ENCODE peak calls at places on chromosome 3, in ten cellular contexts. W is fibroblast of villous mesenchyme, G is BE2C, F is heart left ventricle, T is upper lobe of right lung, D is OCI-LY7, M is breast epithelium, N is mucosa of descending colon, V is IMR-90, C is suprapubic skin. P is an unnamed sample.

GRCh38 chr3:65778966-65779365 is 259.8 kb downstream of the MAGI1 start:
- DNase-seq in W (no peak), G (no peak), F (no peak), T (no peak), D (no peak), M (no peak), N (no peak), V (peak), C (no peak), P (no peak)

GRCh38 chr3:30495172-30496124 is 111.0 kb upstream of the TGFBR2 start:
- DNase-seq in W (no peak), G (no peak), F (no peak), T (no peak), D (no peak), M (no peak), N (no peak), V (no peak), C (no peak), P (no peak)

GRCh38 chr3:126530171-126531050 is 6.5 kb downstream of the CHST13 start:
- DNase-seq in W (no peak), G (no peak), F (no peak), T (peak), D (no peak), M (no peak), N (no peak), V (no peak), C (no peak), P (peak)

GRCh38 chr3:132038198-132038825 is 3.5 kb upstream of the CPNE4 start:
- DNase-seq in W (peak), G (no peak), F (no peak), T (no peak), D (peak), M (no peak), N (no peak), V (peak), C (no peak), P (peak)

GRCh38 chr3:60523536-60523935 is 727.7 kb downstream of the FHIT start:
- DNase-seq in W (no peak), G (no peak), F (no peak), T (no peak), D (no peak), M (no peak), N (no peak), V (no peak), C (no peak), P (no peak)

GRCh38 chr3:142929109-142929508 is 34.4 kb downstream of the PAQR9 start:
- DNase-seq in W (peak), G (peak), F (no peak), T (no peak), D (peak), M (no peak), N (peak), V (peak), C (no peak), P (peak)

GRCh38 chr3:179772297-179772696 is 119.5 kb downstream of the USP13 start:
- DNase-seq in W (no peak), G (no peak), F (no peak), T (no peak), D (no peak), M (no peak), N (no peak), V (no peak), C (no peak), P (no peak)

GRCh38 chr3:136473716-136474326 is 223.7 kb downstream of the PCCB start:
- DNase-seq in W (peak), G (no peak), F (no peak), T (no peak), D (no peak), M (no peak), N (no peak), V (peak), C (no peak), P (no peak)

GRCh38 chr3:13518516-13519351 is 30.2 kb upstream of the FBLN2 start:
- DNase-seq in W (no peak), G (peak), F (peak), T (no peak), D (no peak), M (peak), N (no peak), V (no peak), C (peak), P (no peak)

GRCh38 chr3:78645628-78646310 is 1122.0 kb downstream of the ROBO1 start:
- DNase-seq in W (peak), G (no peak), F (no peak), T (no peak), D (peak), M (no peak), N (no peak), V (peak), C (no peak), P (peak)

GRCh38 chr3:126811530-126811929 is 107.5 kb downstream of the CHCHD6 start:
- DNase-seq in W (peak), G (no peak), F (no peak), T (no peak), D (no peak), M (no peak), N (no peak), V (peak), C (no peak), P (no peak)

GRCh38 chr3:141894524-141895176 is 18.2 kb downstream of the ATP1B3 start:
- DNase-seq in W (peak), G (no peak), F (no peak), T (no peak), D (no peak), M (no peak), N (no peak), V (peak), C (no peak), P (no peak)

GRCh38 chr3:115989927-115990326 is 366.6 kb downstream of the GAP43 start:
- DNase-seq in W (peak), G (no peak), F (no peak), T (no peak), D (no peak), M (no peak), N (no peak), V (peak), C (no peak), P (no peak)

GRCh38 chr3:12182687-12183441 is 24.2 kb upstream of the TIMP4 start:
- DNase-seq in W (no peak), G (no peak), F (no peak), T (no peak), D (no peak), M (no peak), N (no peak), V (no peak), C (no peak), P (no peak)

GRCh38 chr3:151248772-151249366 is 29.5 kb downstream of the P2RY14 start:
- DNase-seq in W (no peak), G (no peak), F (no peak), T (no peak), D (no peak), M (no peak), N (no peak), V (no peak), C (no peak), P (no peak)

GRCh38 chr3:76039431-76039830 is 254.1 kb upstream of the ZNF717 start:
- DNase-seq in W (no peak), G (no peak), F (no peak), T (no peak), D (no peak), M (no peak), N (no peak), V (peak), C (no peak), P (no peak)

GRCh38 chr3:3082547-3082924 is 27.6 kb downstream of the IL5RA start:
- DNase-seq in W (no peak), G (no peak), F (no peak), T (no peak), D (no peak), M (no peak), N (no peak), V (no peak), C (no peak), P (no peak)

GRCh38 chr3:171788546-171789351 is 21.5 kb downstream of the PLD1 start:
- DNase-seq in W (peak), G (no peak), F (no peak), T (no peak), D (no peak), M (no peak), N (no peak), V (peak), C (no peak), P (no peak)

GRCh38 chr3:75237041-75237775 is 426.9 kb upstream of the FRG2C start:
- DNase-seq in W (no peak), G (no peak), F (no peak), T (no peak), D (no peak), M (no peak), N (no peak), V (no peak), C (no peak), P (no peak)

GRCh38 chr3:100891033-100891432 is 102.2 kb downstream of the ABI3BP start:
- DNase-seq in W (peak), G (no peak), F (no peak), T (no peak), D (no peak), M (no peak), N (no peak), V (peak), C (no peak), P (no peak)

GRCh38 chr3:69122398-69122797 is at the start of gene LMOD3:
- DNase-seq in W (no peak), G (no peak), F (peak), T (no peak), D (no peak), M (no peak), N (no peak), V (no peak), C (no peak), P (no peak)

GRCh38 chr3:57158813-57159678 is 6.1 kb downstream of the IL17RD start:
- DNase-seq in W (no peak), G (no peak), F (no peak), T (no peak), D (peak), M (no peak), N (no peak), V (no peak), C (no peak), P (peak)

GRCh38 chr3:75249005-75249404 is 415.1 kb upstream of the FRG2C start:
- DNase-seq in W (no peak), G (no peak), F (no peak), T (no peak), D (no peak), M (no peak), N (no peak), V (no peak), C (no peak), P (no peak)

GRCh38 chr3:119194237-119195150 is 21.1 kb downstream of the UPK1B start:
- DNase-seq in W (no peak), G (no peak), F (no peak), T (no peak), D (no peak), M (no peak), N (no peak), V (peak), C (no peak), P (no peak)

GRCh38 chr3:37127340-37127739 is 47.0 kb downstream of the LRRFIP2 start:
- DNase-seq in W (no peak), G (no peak), F (no peak), T (no peak), D (no peak), M (no peak), N (no peak), V (no peak), C (no peak), P (no peak)

DNA sequence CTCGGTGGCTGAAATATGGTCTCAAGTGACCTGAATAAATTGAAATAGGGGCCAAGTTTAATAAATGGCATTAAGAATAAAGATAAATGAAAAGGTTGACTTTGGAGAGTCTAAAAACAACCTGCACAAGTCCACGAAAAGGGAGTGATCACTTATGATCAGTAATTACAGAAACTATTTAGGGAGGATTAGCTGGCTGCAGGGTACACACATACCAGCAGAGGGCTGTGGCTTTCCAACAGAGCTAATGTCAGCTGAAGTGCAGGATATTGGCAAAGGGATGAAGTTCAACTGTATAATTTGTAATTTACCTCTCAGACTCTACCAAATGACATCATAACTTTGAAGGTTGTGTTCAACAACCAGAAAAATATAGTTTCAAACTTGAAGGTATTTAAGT is 86.8 kb downstream of the SYNPR start:
- DNase-seq in W (no peak), G (peak), F (no peak), T (no peak), D (no peak), M (no peak), N (no peak), V (no peak), C (no peak), P (no peak)
- TF ChIP-seq CTCF in W (peak), G (peak), F (no peak), T (no peak), D (peak), M (no peak), N (no peak), V (no peak), C (no peak), P (no peak)

GRCh38 chr3:184230081-184230602 is 757 bp downstream of the VWA5B2 start:
- DNase-seq in W (no peak), G (no peak), F (no peak), T (no peak), D (no peak), M (no peak), N (no peak), V (no peak), C (no peak), P (no peak)
- H3K4me3 ChIP-seq in W (no peak), G (peak), F (peak), T (peak), D (peak), M (peak), N (no peak), V (no peak), C (peak), P (no peak)

DNA sequence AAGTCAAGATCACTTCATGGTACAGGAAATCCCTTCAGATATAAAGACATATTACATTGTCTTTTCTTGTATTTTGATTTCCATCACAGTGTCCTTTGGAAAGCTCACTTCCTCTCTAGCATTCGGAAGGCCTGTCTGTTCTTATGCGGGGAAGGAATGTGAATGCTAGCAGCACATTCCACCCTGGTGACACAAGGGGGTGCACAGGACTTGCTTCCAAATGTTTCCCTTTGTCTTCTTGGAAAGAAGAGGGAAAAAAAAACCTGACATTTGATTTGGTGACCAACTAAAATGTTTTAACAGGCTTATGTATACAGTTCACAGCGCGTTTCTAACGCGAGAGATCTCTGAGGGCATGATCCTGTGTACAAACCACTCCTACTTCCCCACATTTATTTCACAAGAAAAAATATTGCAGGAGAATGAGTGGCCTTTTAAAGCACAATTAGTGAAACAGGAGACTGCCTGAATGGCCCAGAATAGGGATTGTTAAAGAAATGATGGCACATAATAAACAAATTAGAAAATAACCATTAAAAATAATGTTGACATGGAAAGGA is 107.5 kb upstream of the FXR1 start:
- DNase-seq in W (peak), G (peak), F (no peak), T (no peak), D (no peak), M (no peak), N (no peak), V (peak), C (no peak), P (no peak)
- TF ChIP-seq CTCF in W (peak), G (peak), F (peak), T (peak), D (no peak), M (no peak), N (no peak), V (no peak), C (no peak), P (no peak)

GRCh38 chr3:121794264-121794983 is 40.4 kb downstream of the IQCB1 start:
- DNase-seq in W (no peak), G (no peak), F (no peak), T (no peak), D (peak), M (no peak), N (no peak), V (no peak), C (no peak), P (peak)
- H3K4me3 ChIP-seq in W (no peak), G (no peak), F (no peak), T (no peak), D (peak), M (no peak), N (no peak), V (no peak), C (no peak), P (no peak)

GRCh38 chr3:133754455-133754854 is 8.3 kb downstream of the TF start:
- DNase-seq in W (no peak), G (no peak), F (no peak), T (no peak), D (no peak), M (no peak), N (no peak), V (no peak), C (no peak), P (no peak)
- TF ChIP-seq CTCF in W (no peak), G (no peak), F (no peak), T (no peak), D (no peak), M (no peak), N (no peak), V (no peak), C (no peak), P (no peak)

GRCh38 chr3:129937717-129938116 is 36.8 kb upstream of the TRH start:
- DNase-seq in W (no peak), G (no peak), F (no peak), T (no peak), D (no peak), M (no peak), N (no peak), V (no peak), C (no peak), P (no peak)

GRCh38 chr3:129934234-129935123 is 40.0 kb upstream of the TRH start:
- DNase-seq in W (peak), G (peak), F (no peak), T (no peak), D (peak), M (no peak), N (peak), V (peak), C (no peak), P (peak)

GRCh38 chr3:129933471-129933870 is 40.0 kb upstream of the TMCC1 start:
- DNase-seq in W (no peak), G (no peak), F (no peak), T (no peak), D (no peak), M (no peak), N (no peak), V (no peak), C (no peak), P (no peak)

GRCh38 chr3:129938140-129938930 is 36.2 kb upstream of the TRH start:
- DNase-seq in W (no peak), G (no peak), F (no peak), T (no peak), D (no peak), M (no peak), N (no peak), V (no peak), C (no peak), P (no peak)

DNA sequence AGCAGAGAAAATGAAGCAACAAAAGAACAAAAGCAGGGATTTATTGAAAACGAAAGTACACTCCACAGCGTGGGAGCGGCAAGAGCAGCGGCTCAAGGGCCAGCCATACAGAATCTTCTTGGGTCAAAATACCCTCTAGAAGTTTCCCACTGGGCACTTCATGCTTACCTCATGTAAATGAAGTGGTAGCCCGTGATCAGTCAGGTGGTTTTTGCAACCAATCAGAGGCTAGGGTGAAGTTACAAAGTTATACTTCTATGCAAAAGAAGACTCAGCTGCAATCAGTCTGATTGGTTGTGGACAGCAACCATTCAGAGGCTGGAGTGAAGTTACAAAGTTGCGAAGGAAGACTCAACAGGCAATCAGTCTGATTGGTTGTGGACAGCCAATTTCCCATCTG is 37.8 kb upstream of the TRH start:
- DNase-seq in W (peak), G (peak), F (peak), T (no peak), D (no peak), M (peak), N (peak), V (peak), C (no peak), P (no peak)
- H3K4me3 ChIP-seq in W (peak), G (peak), F (peak), T (peak), D (no peak), M (peak), N (no peak), V (peak), C (peak), P (no peak)

GRCh38 chr3:51276046-51276445 is 109.0 kb upstream of the MANF start:
- DNase-seq in W (no peak), G (no peak), F (no peak), T (no peak), D (no peak), M (no peak), N (no peak), V (no peak), C (no peak), P (no peak)
- TF ChIP-seq CTCF in W (no peak), G (no peak), F (no peak), T (no peak), D (no peak), M (no peak), N (no peak), V (no peak), C (no peak), P (no peak)